ENCODE peak calls at places on chromosomes 6 and 20, in five cellular contexts. V is psoas muscle; G is GM12865; D is naive thymus-derived CD4-positive, alpha-beta T cell; W is anterior cingulate cortex. Z is an unnamed sample.

GRCh38 chr6:13761361-13762036 is 49.9 kb upstream of the RANBP9 start:
- DNase-seq in V (no peak), G (no peak), D (no peak), W (no peak), Z (no peak)

GRCh38 chr20:63268671-63269439 is 3.8 kb upstream of the ARFGAP1 start:
- DNase-seq in V (no peak), G (no peak), D (no peak), W (no peak), Z (no peak)

GRCh38 chr20:48471734-48472408 is 355.9 kb downstream of the PREX1 start:
- DNase-seq in V (no peak), G (no peak), D (no peak), W (no peak), Z (no peak)

GRCh38 chr6:39892490-39893129 is 41.7 kb downstream of the MOCS1 start:
- DNase-seq in V (peak; percentile 67), G (peak; percentile 47), D (no peak), W (peak; percentile 28), Z (peak; percentile 3)

GRCh38 chr20:17505664-17506517 is 25.3 kb downstream of the BFSP1 start:
- DNase-seq in V (no peak), G (no peak), D (no peak), W (no peak), Z (peak; percentile 62)

GRCh38 chr6:33279971-33280511 is 3.1 kb downstream of the B3GALT4 start:
- DNase-seq in V (no peak), G (peak; percentile 45), D (no peak), W (no peak), Z (no peak)

GRCh38 chr6:106097368-106098231 is 11.5 kb downstream of the PRDM1 start:
- DNase-seq in V (no peak), G (peak; percentile 90), D (peak; percentile 90), W (no peak), Z (peak; percentile 86)

GRCh38 chr6:158649289-158650143 is at the start of gene SYTL3:
- DNase-seq in V (no peak), G (peak; percentile 88), D (peak; percentile 91), W (no peak), Z (peak; percentile 86)

GRCh38 chr6:148658701-148659100 is 88.1 kb upstream of the UST start:
- DNase-seq in V (no peak), G (no peak), D (no peak), W (no peak), Z (no peak)

GRCh38 chr20:59063358-59064213 is 21.0 kb upstream of the PRELID3B start:
- DNase-seq in V (peak; percentile 30), G (no peak), D (no peak), W (no peak), Z (no peak)

GRCh38 chr6:16700202-16700997 is 60.9 kb downstream of the ATXN1 start:
- DNase-seq in V (no peak), G (no peak), D (no peak), W (no peak), Z (peak; percentile 65)

GRCh38 chr20:25290646-25291431 is 43.0 kb downstream of the PYGB start:
- DNase-seq in V (no peak), G (no peak), D (no peak), W (no peak), Z (no peak)

GRCh38 chr6:87378947-87379346 is 28.8 kb upstream of the CFAP206 start:
- DNase-seq in V (no peak), G (peak; percentile 14), D (no peak), W (no peak), Z (no peak)

GRCh38 chr6:9248125-9248524 is 812.8 kb upstream of the SLC35B3 start:
- DNase-seq in V (no peak), G (no peak), D (no peak), W (no peak), Z (no peak)

GRCh38 chr6:47075741-47076421 is 33.7 kb upstream of the ADGRF1 start:
- DNase-seq in V (no peak), G (no peak), D (no peak), W (no peak), Z (no peak)

GRCh38 chr20:18657575-18657974 is 69.7 kb downstream of the DTD1 start:
- DNase-seq in V (no peak), G (no peak), D (no peak), W (no peak), Z (no peak)

GRCh38 chr6:156828280-156828703 is 51.1 kb downstream of the ARID1B start:
- DNase-seq in V (peak; percentile 55), G (peak; percentile 77), D (no peak), W (no peak), Z (no peak)

GRCh38 chr20:699342-699741 is 23.7 kb upstream of the SCRT2 start:
- DNase-seq in V (no peak), G (no peak), D (no peak), W (no peak), Z (no peak)

GRCh38 chr20:39338977-39339376 is 376.8 kb downstream of the DHX35 start:
- DNase-seq in V (no peak), G (peak; percentile 51), D (no peak), W (no peak), Z (no peak)

GRCh38 chr6:17278289-17279061 is 2.7 kb upstream of the RBM24 start:
- DNase-seq in V (no peak), G (no peak), D (no peak), W (no peak), Z (no peak)

GRCh38 chr20:25273541-25274358 is 25.9 kb downstream of the PYGB start:
- DNase-seq in V (peak; percentile 31), G (no peak), D (no peak), W (peak; percentile 51), Z (no peak)

GRCh38 chr6:107624050-107624449 is 134.1 kb downstream of the SOBP start:
- DNase-seq in V (no peak), G (no peak), D (no peak), W (no peak), Z (no peak)

GRCh38 chr6:27505209-27506027 is 32.5 kb upstream of the ZNF184 start:
- DNase-seq in V (no peak), G (peak; percentile 88), D (peak; percentile 41), W (no peak), Z (peak; percentile 18)

GRCh38 chr6:82954937-82955577 is 110.6 kb downstream of the UBE3D start:
- DNase-seq in V (no peak), G (peak; percentile 19), D (no peak), W (no peak), Z (no peak)

GRCh38 chr6:150894191-150894744 is 28.8 kb downstream of the MTHFD1L start:
- DNase-seq in V (no peak), G (no peak), D (no peak), W (no peak), Z (no peak)

GRCh38 chr20:64068381-64069208 is 5.6 kb downstream of the TCEA2 start:
- DNase-seq in V (no peak), G (no peak), D (no peak), W (no peak), Z (no peak)

GRCh38 chr6:81767163-81768000 is 14.9 kb upstream of the TENT5A start:
- DNase-seq in V (no peak), G (no peak), D (no peak), W (no peak), Z (no peak)

GRCh38 chr6:149961728-149962425 is 1.9 kb upstream of the ULBP1 start:
- DNase-seq in V (no peak), G (peak; percentile 25), D (no peak), W (no peak), Z (no peak)

GRCh38 chr6:79763301-79763700 is 132.2 kb downstream of the SH3BGRL2 start:
- DNase-seq in V (no peak), G (no peak), D (no peak), W (no peak), Z (no peak)

GRCh38 chr6:156068870-156069269 is 613.2 kb upstream of the NOX3 start:
- DNase-seq in V (no peak), G (no peak), D (no peak), W (no peak), Z (no peak)

GRCh38 chr20:49595811-49596545 is 28.0 kb upstream of the PTGIS start:
- DNase-seq in V (peak; percentile 68), G (peak; percentile 52), D (no peak), W (no peak), Z (no peak)

GRCh38 chr6:349491-349921 is 42.0 kb upstream of the IRF4 start:
- DNase-seq in V (no peak), G (no peak), D (no peak), W (no peak), Z (no peak)

GRCh38 chr20:62780696-62781095 is 15.6 kb upstream of the MRGBP start:
- DNase-seq in V (no peak), G (no peak), D (no peak), W (no peak), Z (no peak)

GRCh38 chr6:97882755-97883154 is 599.7 kb upstream of the MMS22L start:
- DNase-seq in V (no peak), G (no peak), D (no peak), W (no peak), Z (no peak)

GRCh38 chr6:144574796-144575195 is 289.7 kb downstream of the UTRN start:
- DNase-seq in V (no peak), G (no peak), D (no peak), W (no peak), Z (no peak)

GRCh38 chr6:31081872-31082271 is 30.5 kb downstream of the C6orf15 start:
- DNase-seq in V (no peak), G (no peak), D (no peak), W (no peak), Z (no peak)

GRCh38 chr20:7608246-7608645 is 332.0 kb downstream of the HAO1 start:
- DNase-seq in V (no peak), G (no peak), D (no peak), W (no peak), Z (no peak)

GRCh38 chr6:134870677-134871498 is 79.0 kb downstream of the ALDH8A1 start:
- DNase-seq in V (no peak), G (peak; percentile 91), D (no peak), W (no peak), Z (no peak)

GRCh38 chr6:154012852-154013251 is 26.2 kb upstream of the OPRM1 start:
- DNase-seq in V (no peak), G (no peak), D (no peak), W (no peak), Z (no peak)